ENCODE peak calls at places on chromosomes 13 and 19, in seven cellular contexts. J, D, E, T, S, K and A are unnamed samples.

GRCh38 chr19:4456843-4457653 is 546 bp downstream of the UBXN6 start:
- DNase-seq in E (peak), K (peak), T (peak), S (peak), J (no peak), D (peak), A (peak)

GRCh38 chr19:51729781-51730180 is 6.0 kb upstream of the HAS1 start:
- DNase-seq in D (no peak), E (no peak), S (no peak), T (no peak), J (no peak), K (no peak), A (no peak)

GRCh38 chr13:91785435-91786137 is 387.2 kb downstream of the GPC5 start:
- DNase-seq in J (no peak), D (no peak), K (no peak), T (no peak), S (no peak), E (no peak), A (no peak)

GRCh38 chr13:21216332-21216731 is 39.9 kb downstream of the MRPL57 start:
- DNase-seq in D (no peak), T (no peak), K (no peak), E (no peak), S (peak), J (no peak), A (no peak)

GRCh38 chr13:29906432-29907011 is 56.1 kb upstream of the UBL3 start:
- DNase-seq in T (no peak), J (no peak), D (no peak), K (no peak), E (no peak), S (no peak), A (no peak)

GRCh38 chr13:92677571-92677970 is 549.0 kb upstream of the GPC6 start:
- DNase-seq in E (no peak), K (no peak), T (no peak), J (no peak), S (peak), D (no peak), A (no peak)

GRCh38 chr19:2700660-2701360 is 1.7 kb downstream of the GNG7 start:
- DNase-seq in E (no peak), D (no peak), J (no peak), T (no peak), S (peak), K (no peak), A (no peak)

GRCh38 chr13:21032656-21033055 is 28.7 kb downstream of the LATS2 start:
- DNase-seq in J (no peak), D (no peak), S (no peak), E (no peak), K (no peak), T (no peak), A (no peak)

GRCh38 chr19:21141787-21142464 is at the start of gene ZNF431:
- DNase-seq in E (peak), S (peak), K (peak), J (peak), D (peak), T (peak), A (peak)

GRCh38 chr19:46896076-46896794 is 35.4 kb downstream of the ARHGAP35 start:
- DNase-seq in J (no peak), K (no peak), E (no peak), T (no peak), D (no peak), S (no peak), A (no peak)

GRCh38 chr13:66069570-66069969 is 1160.6 kb downstream of the PCDH9 start:
- DNase-seq in J (no peak), K (no peak), E (no peak), T (no peak), D (no peak), S (no peak), A (no peak)

GRCh38 chr19:36379510-36379819 is 464 bp upstream of the ZFP14 start:
- DNase-seq in E (no peak), D (no peak), T (no peak), S (no peak), K (no peak), J (no peak), A (no peak)

GRCh38 chr13:34361528-34361927 is 543.6 kb downstream of the RFC3 start:
- DNase-seq in E (no peak), T (no peak), S (no peak), J (no peak), K (no peak), D (no peak), A (no peak)

GRCh38 chr13:80828759-80829158 is 487.8 kb upstream of the SPRY2 start:
- DNase-seq in J (no peak), S (no peak), T (no peak), D (no peak), E (no peak), K (no peak), A (no peak)

GRCh38 chr19:16615788-16616187 is 12.2 kb downstream of the MED26 start:
- DNase-seq in K (no peak), S (peak), J (no peak), E (no peak), D (no peak), T (no peak), A (no peak)

GRCh38 chr13:45142440-45143345 is 22.4 kb downstream of the GTF2F2 start:
- DNase-seq in S (no peak), K (no peak), D (no peak), J (no peak), T (no peak), E (no peak), A (no peak)

GRCh38 chr19:35123573-35123972 is 8.0 kb downstream of the FXYD3 start:
- DNase-seq in E (no peak), T (peak), K (no peak), S (no peak), D (peak), J (no peak), A (no peak)

GRCh38 chr13:95603887-95604533 is 40.5 kb downstream of the DZIP1 start:
- DNase-seq in E (no peak), K (no peak), J (no peak), S (no peak), D (peak), T (no peak), A (no peak)

GRCh38 chr13:112755331-112755730 is 65.5 kb downstream of the ATP11A start:
- DNase-seq in S (no peak), K (no peak), T (no peak), J (no peak), D (no peak), E (no peak), A (no peak)